ENCODE peak calls at places on chromosomes 6 and 20, in four cellular contexts. C is HCT116, E is HepG2, F is K562. K is an unnamed sample. For H3K36me3, the result is how much of the 10 kb centered on the place peaks cover.

GRCh38 chr6:79694156-79694555 is 63.0 kb downstream of the SH3BGRL2 start:
- DNase-seq in C (no peak), F (no peak), E (no peak), K (no peak)

GRCh38 chr6:163260111-163260895 is 154.2 kb upstream of the QKI start:
- DNase-seq in F (no peak), C (no peak), E (no peak), K (no peak)

GRCh38 chr20:23369424-23369823 is 7.4 kb downstream of the GZF1 start:
- DNase-seq in F (no peak), E (no peak), C (no peak), K (no peak)

GRCh38 chr20:7399575-7399974 is 540.7 kb downstream of the HAO1 start:
- DNase-seq in F (no peak), E (no peak), C (no peak), K (no peak)

GRCh38 chr6:83192456-83192855 is 609 bp downstream of the PGM3 start:
- DNase-seq in F (no peak), C (no peak), E (no peak), K (no peak)

GRCh38 chr6:8066108-8066507 is 1.9 kb upstream of the BLOC1S5 start:
- DNase-seq in E (no peak), F (no peak), C (no peak), K (no peak)

GRCh38 chr20:38873050-38873581 is 53.1 kb upstream of the FAM83D start:
- DNase-seq in F (no peak), E (no peak), C (no peak), K (no peak)

GRCh38 chr6:1396952-1397868 is 7.8 kb downstream of the FOXF2 start:
- DNase-seq in E (peak), C (peak), F (peak), K (peak)

GRCh38 chr20:17875106-17875980 is 93.3 kb downstream of the SNX5 start:
- DNase-seq in F (no peak), C (no peak), E (peak), K (no peak)

GRCh38 chr6:9101920-9102319 is 666.6 kb upstream of the SLC35B3 start:
- DNase-seq in F (no peak), C (no peak), E (no peak), K (no peak)

GRCh38 chr6:87139236-87139635 is 16.1 kb upstream of the ZNF292 start:
- DNase-seq in F (peak), C (peak), E (peak), K (no peak)

GRCh38 chr6:105431226-105431625 is 28.3 kb upstream of the PREP start:
- DNase-seq in C (peak), F (no peak), E (peak), K (no peak)

GRCh38 chr6:161395832-161396231 is 122.0 kb upstream of the AGPAT4 start:
- DNase-seq in C (no peak), F (no peak), E (no peak), K (no peak)

GRCh38 chr20:24825591-24825990 is 123.5 kb upstream of the CST7 start:
- DNase-seq in E (no peak), F (no peak), C (no peak), K (no peak)

GRCh38 chr6:153424719-153425400 is 293.8 kb upstream of the RGS17 start:
- DNase-seq in F (no peak), C (no peak), E (no peak), K (no peak)

GRCh38 chr20:48404598-48404997 is 423.2 kb downstream of the PREX1 start:
- DNase-seq in E (peak), F (no peak), C (peak), K (no peak)

GRCh38 chr6:30793521-30794194 is 49.3 kb upstream of the IER3 start:
- DNase-seq in C (no peak), E (peak), F (no peak), K (no peak)

GRCh38 chr20:49339123-49339522 is 61.3 kb upstream of the ZNFX1 start:
- DNase-seq in F (no peak), E (no peak), C (no peak), K (no peak)

GRCh38 chr6:35146453-35146852 is 5.3 kb upstream of the TCP11 start:
- DNase-seq in C (peak), F (no peak), E (peak), K (no peak)

GRCh38 chr6:82088978-82089855 is 158.3 kb downstream of the IBTK start:
- DNase-seq in C (no peak), E (no peak), F (no peak), K (no peak)

GRCh38 chr20:5188736-5189135 is 61.9 kb downstream of the CDS2 start:
- DNase-seq in F (no peak), C (no peak), E (no peak), K (no peak)

GRCh38 chr20:53786445-53787267 is 193.0 kb upstream of the ZNF217 start:
- DNase-seq in E (peak), F (no peak), C (peak), K (no peak)

GRCh38 chr6:3825851-3826581 is 23.2 kb upstream of the FAM50B start:
- DNase-seq in F (no peak), E (peak), C (peak), K (no peak)

GRCh38 chr20:52794853-52795252 is 177.3 kb upstream of the TSHZ2 start:
- DNase-seq in E (no peak), F (no peak), C (no peak), K (no peak)

GRCh38 chr6:90870561-90870960 is 283.7 kb upstream of the MAP3K7 start:
- DNase-seq in F (no peak), E (no peak), C (no peak), K (no peak)

GRCh38 chr6:141203902-141204575 is 928.7 kb upstream of the GJE1 start:
- DNase-seq in C (no peak), E (no peak), F (no peak), K (no peak)

GRCh38 chr6:7909323-7910276 is 988 bp downstream of the TXNDC5 start:
- DNase-seq in F (peak), E (peak), C (no peak), K (no peak)

GRCh38 chr20:58150772-58151171 is 77.7 kb downstream of the ANKRD60 start:
- DNase-seq in E (no peak), C (no peak), F (no peak), K (no peak)

GRCh38 chr6:112237644-112238043 is 16.7 kb downstream of the LAMA4 start:
- DNase-seq in C (no peak), E (no peak), F (no peak), K (no peak)

GRCh38 chr20:44111712-44112335 is 75.2 kb downstream of the JPH2 start:
- DNase-seq in F (no peak), C (no peak), E (no peak), K (no peak)

GRCh38 chr6:162055365-162055764 is 672.2 kb downstream of the PRKN start:
- DNase-seq in F (no peak), E (no peak), C (no peak), K (no peak)

GRCh38 chr20:44582321-44583025 is at the start of gene PKIG:
- DNase-seq in E (no peak), F (no peak), C (no peak), K (no peak)

GRCh38 chr6:136037246-136037884 is 185.9 kb downstream of the PDE7B start:
- DNase-seq in F (no peak), C (no peak), E (no peak), K (no peak)

GRCh38 chr6:127415096-127415495 is 44.1 kb downstream of the KIAA0408 start:
- DNase-seq in E (no peak), C (no peak), F (no peak), K (no peak)

GRCh38 chr6:127422791-127423190 is 36.4 kb downstream of the KIAA0408 start:
- DNase-seq in F (no peak), E (no peak), C (no peak), K (no peak)

GRCh38 chr6:127420558-127420957 is 38.6 kb downstream of the KIAA0408 start:
- DNase-seq in E (peak), F (peak), C (peak), K (peak)
- TF ChIP-seq TCF7L2 in E (no peak), F (no peak), C (no peak), K (peak)

DNA sequence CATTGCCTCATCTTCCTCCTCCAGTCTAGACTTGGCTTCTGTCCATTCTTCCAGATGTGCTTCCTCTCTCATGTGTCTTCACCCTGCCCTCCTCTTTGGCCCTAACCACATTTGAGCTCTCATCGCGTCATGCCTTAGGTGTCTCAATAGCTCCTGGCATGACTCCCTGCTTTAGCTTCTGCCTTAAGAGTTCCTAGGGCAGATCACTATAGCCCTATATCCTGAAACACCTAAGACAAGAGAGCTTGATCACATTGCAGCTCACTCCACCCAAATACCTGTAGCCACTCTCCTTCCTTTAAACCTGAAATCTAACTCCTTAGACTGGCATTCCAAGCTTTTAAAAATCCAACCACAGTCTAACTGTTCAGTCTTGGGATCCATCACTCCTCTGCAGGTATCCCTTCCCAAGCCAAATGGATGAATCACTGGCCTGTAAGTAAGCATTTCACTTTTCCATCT is 69.0 kb upstream of the STXBP5 start:
- DNase-seq in F (peak), E (no peak), C (no peak), K (no peak)
- TF ChIP-seq SIN3A in F (no peak), E (no peak), C (no peak), K (no peak)

GRCh38 chr6:166498661-166499349 is 87.7 kb downstream of the RAMACL start:
- DNase-seq in F (no peak), C (no peak), E (no peak), K (no peak)
- H3K36me3 ChIP-seq in F (under half), C (under half), E (under half), K (under half)

GRCh38 chr6:25280617-25280990 is 1.4 kb downstream of the CARMIL1 start:
- DNase-seq in C (no peak), E (peak), F (no peak), K (no peak)

GRCh38 chr6:25278914-25279747 is at the start of gene CARMIL1:
- DNase-seq in F (peak), E (peak), C (peak), K (no peak)

GRCh38 chr6:25278557-25278913 is 639 bp upstream of the CARMIL1 start:
- DNase-seq in F (no peak), E (no peak), C (no peak), K (no peak)

GRCh38 chr6:25277857-25278256 is 1.3 kb upstream of the CARMIL1 start:
- DNase-seq in E (no peak), C (no peak), F (no peak), K (no peak)

GRCh38 chr6:25279748-25280616 is 808 bp downstream of the CARMIL1 start:
- DNase-seq in F (no peak), E (peak), C (no peak), K (no peak)
- TF ChIP-seq TCF7L2 in F (no peak), E (no peak), C (no peak), K (no peak)

GRCh38 chr20:33653218-33653899 is 8.8 kb upstream of the C20orf144 start:
- DNase-seq in C (peak), E (peak), F (peak), K (peak)
- TF ChIP-seq SIN3A in C (no peak), E (no peak), F (no peak), K (no peak)

GRCh38 chr6:160054913-160055312 is 66.7 kb upstream of the SLC22A1 start:
- DNase-seq in F (no peak), C (no peak), E (no peak), K (no peak)
- H3K36me3 ChIP-seq in F (half or more), C (under half), E (half or more), K (under half)